ENCODE peak calls at places on chromosomes 12 and 14, in nine cellular contexts. M is A549, X is lower leg skin, V is endothelial cell of umbilical vein, S is nephron progenitor cell, C is astrocyte of the spinal cord, J is heart left ventricle, G is cardiac fibroblast, E is AG04450. F is an unnamed sample.

GRCh38 chr12:27517961-27518668 is 5.9 kb upstream of the PPFIBP1 start:
- DNase-seq in M (no peak), X (no peak), V (no peak), S (no peak), C (no peak), J (no peak), G (no peak), E (no peak), F (no peak)

GRCh38 chr14:31270196-31270772 is 62.7 kb upstream of the HECTD1 start:
- DNase-seq in M (peak), X (no peak), V (no peak), S (no peak), C (no peak), J (no peak), G (peak), E (no peak), F (no peak)

GRCh38 chr12:85029456-85029855 is 6.6 kb downstream of the TSPAN19 start:
- DNase-seq in M (peak), X (no peak), V (peak), S (no peak), C (peak), J (no peak), G (peak), E (no peak), F (no peak)

GRCh38 chr12:117165342-117165741 is 24.9 kb downstream of the FBXO21 start:
- DNase-seq in M (no peak), X (no peak), V (no peak), S (no peak), C (no peak), J (no peak), G (no peak), E (no peak), F (no peak)

GRCh38 chr14:28142400-28143015 is 624.1 kb upstream of the FOXG1 start:
- DNase-seq in M (peak), X (no peak), V (no peak), S (no peak), C (peak), J (no peak), G (peak), E (no peak), F (no peak)

GRCh38 chr12:91098942-91099341 is 12.4 kb downstream of the LUM start:
- DNase-seq in M (peak), X (no peak), V (no peak), S (no peak), C (peak), J (no peak), G (peak), E (peak), F (peak)

GRCh38 chr14:67856806-67857205 is 37.2 kb downstream of the RAD51B start:
- DNase-seq in M (no peak), X (no peak), V (no peak), S (no peak), C (peak), J (no peak), G (no peak), E (no peak), F (peak)

GRCh38 chr12:57517187-57517586 is 3.1 kb downstream of the DDIT3 start:
- DNase-seq in M (peak), X (no peak), V (peak), S (no peak), C (peak), J (no peak), G (peak), E (no peak), F (no peak)

GRCh38 chr14:87483651-87484260 is 509.2 kb downstream of the GALC start:
- DNase-seq in M (no peak), X (no peak), V (no peak), S (no peak), C (peak), J (no peak), G (no peak), E (peak), F (no peak)

DNA sequence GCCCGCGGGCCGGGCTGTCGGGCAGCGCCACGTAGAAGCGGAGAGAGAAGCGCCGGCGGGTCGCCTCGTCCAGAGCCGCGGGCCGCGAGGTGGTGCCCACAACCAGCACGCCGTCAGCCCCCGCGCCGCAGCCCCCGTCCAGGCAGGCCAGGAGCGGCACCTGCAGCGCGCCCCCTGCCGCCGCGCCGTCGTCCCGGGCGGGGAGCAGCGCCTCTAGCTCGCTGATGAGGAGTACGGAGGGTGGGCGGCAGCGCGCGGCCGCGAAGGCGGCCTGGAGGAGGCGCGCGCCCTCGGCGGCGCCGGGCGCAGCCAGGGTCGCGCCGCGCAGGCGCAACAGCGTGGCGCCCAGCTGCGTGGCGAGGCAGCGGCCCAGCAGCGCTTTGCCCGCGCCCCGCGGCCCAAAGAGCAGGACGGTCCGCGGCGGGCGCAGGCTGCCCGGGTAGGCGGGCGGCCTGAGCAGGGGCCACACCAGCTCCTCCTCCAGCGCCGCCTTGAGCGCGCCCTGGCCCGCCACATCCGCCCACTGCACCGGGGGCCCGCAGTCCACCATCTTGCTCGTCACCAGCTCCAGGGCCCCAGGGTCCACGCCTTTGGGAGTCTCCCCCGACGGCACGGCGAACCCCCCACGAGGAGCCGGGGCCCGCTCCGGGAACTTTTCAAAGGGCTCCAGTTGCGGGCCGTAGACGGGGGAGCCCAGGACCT is 27.6 kb downstream of the FIGNL2 start:
- DNase-seq in M (peak), X (no peak), V (no peak), S (peak), C (peak), J (peak), G (peak), E (peak), F (no peak)
- TF ChIP-seq CTCF in M (peak), X (no peak), V (no peak), S (no peak), C (peak), J (peak), G (no peak), E (peak), F (no peak)

GRCh38 chr12:130459916-130460315 is 122.2 kb downstream of the PIWIL1 start:
- DNase-seq in M (no peak), X (no peak), V (no peak), S (no peak), C (no peak), J (peak), G (no peak), E (no peak), F (no peak)
- TF ChIP-seq CTCF in M (no peak), X (no peak), V (no peak), S (no peak), C (no peak), J (no peak), G (no peak), E (no peak), F (no peak)

GRCh38 chr14:75047506-75047905 is 3.8 kb downstream of the MLH3 start:
- DNase-seq in M (no peak), X (no peak), V (no peak), S (no peak), C (no peak), J (no peak), G (no peak), E (no peak), F (no peak)

GRCh38 chr14:75048101-75048500 is 3.2 kb downstream of the MLH3 start:
- DNase-seq in M (no peak), X (no peak), V (no peak), S (no peak), C (no peak), J (no peak), G (no peak), E (no peak), F (no peak)

GRCh38 chr14:75044760-75045159 is 6.5 kb downstream of the MLH3 start:
- DNase-seq in M (no peak), X (no peak), V (peak), S (no peak), C (no peak), J (no peak), G (no peak), E (no peak), F (no peak)

GRCh38 chr14:75046899-75047298 is 4.4 kb downstream of the MLH3 start:
- DNase-seq in M (no peak), X (no peak), V (peak), S (no peak), C (no peak), J (no peak), G (peak), E (no peak), F (no peak)

GRCh38 chr14:75046275-75046674 is 5.0 kb downstream of the MLH3 start:
- DNase-seq in M (no peak), X (no peak), V (no peak), S (no peak), C (no peak), J (no peak), G (no peak), E (no peak), F (no peak)
- TF ChIP-seq CTCF in M (no peak), X (no peak), V (no peak), S (no peak), C (no peak), J (no peak), G (no peak), E (no peak), F (no peak)

DNA sequence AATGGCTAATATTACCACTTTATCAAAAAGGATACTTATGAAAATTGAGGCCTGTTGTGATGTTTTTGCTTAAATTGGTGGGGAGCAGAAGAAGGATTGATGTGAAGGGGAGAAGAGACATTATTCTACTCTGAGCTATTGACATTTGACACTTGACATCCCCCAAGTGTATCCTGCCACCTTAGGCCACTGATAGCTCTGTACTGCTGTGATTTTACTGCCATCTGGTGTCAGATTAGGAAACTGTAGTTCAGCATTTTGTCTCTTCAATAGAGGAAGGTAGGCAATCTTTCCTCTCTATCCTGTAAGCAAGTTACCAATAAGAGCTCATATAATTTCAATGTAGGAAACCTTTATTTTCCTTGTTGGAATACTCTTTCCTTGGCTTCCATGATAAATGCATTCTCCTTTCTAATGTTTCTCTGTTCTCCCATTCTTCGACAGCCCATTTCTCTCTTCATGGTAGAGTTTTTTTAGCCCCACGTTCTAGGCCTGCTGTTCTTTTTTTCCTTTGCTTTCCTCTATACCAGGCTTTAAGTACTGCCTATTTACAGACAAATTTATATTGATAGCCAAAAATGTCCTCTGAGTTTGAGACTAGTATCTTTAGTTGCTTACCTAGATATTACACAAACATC is 46.3 kb downstream of the PPHLN1 start:
- DNase-seq in M (peak), X (no peak), V (peak), S (peak), C (peak), J (no peak), G (peak), E (no peak), F (peak)
- TF ChIP-seq CTCF in M (peak), X (no peak), V (peak), S (peak), C (peak), J (peak), G (peak), E (peak), F (peak)

GRCh38 chr12:6204533-6205143 is 4.4 kb downstream of the CD9 start:
- DNase-seq in M (no peak), X (no peak), V (peak), S (no peak), C (no peak), J (no peak), G (no peak), E (no peak), F (no peak)
- TF ChIP-seq CTCF in M (no peak), X (no peak), V (no peak), S (no peak), C (no peak), J (no peak), G (no peak), E (no peak), F (no peak)

GRCh38 chr12:43416981-43417380 is 135.0 kb downstream of the ADAMTS20 start:
- DNase-seq in M (no peak), X (no peak), V (no peak), S (no peak), C (no peak), J (no peak), G (no peak), E (no peak), F (no peak)
- TF ChIP-seq CTCF in M (no peak), X (no peak), V (no peak), S (no peak), C (no peak), J (no peak), G (no peak), E (no peak), F (no peak)

DNA sequence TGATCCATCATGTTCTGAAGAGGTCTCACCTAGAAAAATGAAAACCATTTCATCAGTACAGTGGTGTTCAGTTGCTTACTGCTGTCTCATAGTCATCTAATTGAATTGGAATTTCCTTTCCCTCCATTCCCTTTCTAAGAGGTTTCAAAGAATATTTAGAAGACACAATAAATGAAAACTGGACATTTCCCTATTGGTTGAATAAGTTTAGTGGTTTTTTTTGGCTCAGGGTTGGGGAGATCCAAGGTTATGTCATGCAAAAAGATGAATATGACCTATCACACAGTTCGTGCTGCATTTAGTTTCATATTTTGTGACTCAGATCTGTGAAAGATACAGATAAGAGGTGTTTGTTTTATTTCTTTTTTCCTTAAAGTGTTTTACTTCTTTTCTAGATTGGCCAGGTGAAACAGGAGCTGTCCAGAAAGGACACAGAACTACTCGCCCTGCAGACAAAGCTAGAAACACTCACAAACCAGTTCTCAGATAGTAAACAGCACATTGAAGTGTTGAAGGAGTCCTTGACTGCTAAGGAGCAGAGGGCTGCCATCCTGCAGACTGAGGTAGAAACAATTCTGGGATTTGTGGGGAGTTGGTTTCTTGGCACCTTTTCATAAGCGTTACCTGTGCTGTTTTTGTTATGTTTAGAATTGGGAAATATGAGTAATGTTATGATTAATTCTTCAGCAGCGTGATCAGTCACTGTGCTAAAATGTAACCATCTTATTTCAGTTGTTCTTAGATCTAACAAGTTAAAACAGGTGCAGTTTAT is 124.6 kb downstream of the ERC1 start:
- DNase-seq in M (no peak), X (no peak), V (peak), S (no peak), C (peak), J (no peak), G (peak), E (peak), F (peak)
- TF ChIP-seq CTCF in M (no peak), X (no peak), V (no peak), S (no peak), C (no peak), J (no peak), G (no peak), E (no peak), F (no peak)